ENCODE peak calls at places on chromosomes 1 and 21, in six cellular contexts. A, P, M, T, B and H are unnamed samples.

GRCh38 chr1:20458717-20459116 is 27.3 kb downstream of the CAMK2N1 start:
- DNase-seq in A (no peak), P (no peak), M (no peak), T (no peak), B (no peak), H (no peak)

GRCh38 chr1:87939486-87939885 is 610.8 kb downstream of the LMO4 start:
- DNase-seq in A (no peak), P (no peak), M (no peak), T (no peak), B (no peak), H (no peak)

GRCh38 chr1:112507896-112508241 is 896 bp upstream of the WNT2B start:
- DNase-seq in A (peak; percentile 62), P (no peak), M (no peak), T (no peak), B (peak; percentile 40), H (no peak)

GRCh38 chr1:242240061-242240460 is 241.2 kb upstream of the MAP1LC3C start:
- DNase-seq in A (no peak), P (no peak), M (no peak), T (no peak), B (no peak), H (no peak)

GRCh38 chr1:1309525-1310385 is 1.4 kb downstream of the PUSL1 start:
- DNase-seq in A (no peak), P (no peak), M (no peak), T (no peak), B (no peak), H (no peak)

GRCh38 chr1:172273668-172274396 is 146.7 kb upstream of the C1orf105 start:
- DNase-seq in A (no peak), P (no peak), M (no peak), T (no peak), B (no peak), H (no peak)

GRCh38 chr1:53071167-53071865 is 9.3 kb downstream of the PODN start:
- DNase-seq in A (no peak), P (peak; percentile 17), M (no peak), T (peak; percentile 60), B (no peak), H (no peak)

GRCh38 chr1:55974714-55975441 is 604.5 kb downstream of the PLPP3 start:
- DNase-seq in A (no peak), P (no peak), M (no peak), T (no peak), B (no peak), H (no peak)

GRCh38 chr1:62800825-62801306 is 16.9 kb downstream of the ATG4C start:
- DNase-seq in A (no peak), P (no peak), M (no peak), T (no peak), B (no peak), H (no peak)

GRCh38 chr1:46193984-46194570 is 4.2 kb downstream of the POMGNT1 start:
- DNase-seq in A (no peak), P (no peak), M (no peak), T (no peak), B (no peak), H (no peak)
- H3K9me3 ChIP-seq in A (no peaks in the 10 kb centered on the region), P (no peaks in the 10 kb centered on the region), M (no peaks in the 10 kb centered on the region), T (no peaks in the 10 kb centered on the region), B (no peaks in the 10 kb centered on the region), H (no peaks in the 10 kb centered on the region)

GRCh38 chr1:4486408-4487120 is 167.8 kb upstream of the AJAP1 start:
- DNase-seq in A (no peak), P (no peak), M (no peak), T (no peak), B (no peak), H (no peak)
- H3K9me3 ChIP-seq in A (no peaks in the 10 kb centered on the region), P (no peaks in the 10 kb centered on the region), M (no peaks in the 10 kb centered on the region), T (no peaks in the 10 kb centered on the region), B (no peaks in the 10 kb centered on the region), H (no peaks in the 10 kb centered on the region)

DNA sequence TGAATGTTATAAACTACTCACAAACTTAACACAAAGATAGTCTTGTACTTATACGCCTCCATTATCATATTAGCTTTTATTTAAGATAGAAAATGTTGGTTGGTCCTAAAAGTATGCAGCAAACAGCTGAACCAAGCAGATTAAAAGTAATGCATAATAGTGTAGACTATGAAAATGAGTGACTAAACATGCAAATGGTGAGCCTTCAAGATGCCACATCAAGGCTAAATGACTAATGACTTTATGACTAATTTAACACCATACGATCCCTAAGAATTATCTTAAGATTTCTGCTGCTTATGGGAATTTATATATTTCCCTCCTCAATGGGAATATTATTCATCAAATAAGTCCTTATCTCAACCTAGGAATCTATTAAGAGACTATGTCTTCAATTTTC is 4.6 kb downstream of the GPATCH2 start:
- DNase-seq in A (no peak), P (no peak), M (no peak), T (no peak), B (no peak), H (no peak)
- H3K9me3 ChIP-seq in A (no peaks in the 10 kb centered on the region), P (no peaks in the 10 kb centered on the region), M (no peaks in the 10 kb centered on the region), T (no peaks in the 10 kb centered on the region), B (no peaks in the 10 kb centered on the region), H (no peaks in the 10 kb centered on the region)

GRCh38 chr1:5481889-5482288 is 510.3 kb downstream of the NPHP4 start:
- DNase-seq in A (no peak), P (no peak), M (no peak), T (no peak), B (peak; percentile 15), H (no peak)
- H3K9me3 ChIP-seq in A (no peaks in the 10 kb centered on the region), P (no peaks in the 10 kb centered on the region), M (no peaks in the 10 kb centered on the region), T (no peaks in the 10 kb centered on the region), B (no peaks in the 10 kb centered on the region), H (no peaks in the 10 kb centered on the region)

DNA sequence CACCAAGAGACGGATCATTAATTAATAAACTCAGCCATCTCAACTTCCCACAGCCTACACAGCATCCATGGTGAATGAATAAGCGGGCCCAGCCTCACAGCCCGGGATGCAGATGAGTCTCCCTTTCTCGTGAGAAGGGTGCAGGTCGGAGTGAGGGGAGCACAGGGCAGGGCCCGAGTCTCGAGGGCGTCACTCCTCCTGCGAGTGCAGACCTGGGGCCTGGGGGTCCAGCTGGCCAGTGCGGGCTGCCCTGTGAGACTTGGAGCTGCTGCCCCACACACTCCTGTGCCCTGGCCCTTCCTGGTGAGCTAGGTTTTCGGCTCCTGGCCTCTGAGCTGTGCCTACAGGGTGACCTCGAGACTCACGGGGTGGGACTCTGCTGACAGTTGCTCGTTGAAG is 74.7 kb downstream of the AJAP1 start:
- DNase-seq in A (no peak), P (no peak), M (no peak), T (no peak), B (no peak), H (no peak)
- H3K9me3 ChIP-seq in A (no peaks in the 10 kb centered on the region), P (no peaks in the 10 kb centered on the region), M (no peaks in the 10 kb centered on the region), T (no peaks in the 10 kb centered on the region), B (no peaks in the 10 kb centered on the region), H (no peaks in the 10 kb centered on the region)

GRCh38 chr1:107865627-107866026 is 99.4 kb downstream of the VAV3 start:
- DNase-seq in A (no peak), P (no peak), M (no peak), T (no peak), B (no peak), H (no peak)

GRCh38 chr1:107866870-107867269 is 98.1 kb downstream of the VAV3 start:
- DNase-seq in A (no peak), P (no peak), M (no peak), T (no peak), B (no peak), H (no peak)

GRCh38 chr1:107858323-107858722 is 106.7 kb downstream of the VAV3 start:
- DNase-seq in A (no peak), P (no peak), M (no peak), T (no peak), B (no peak), H (no peak)

GRCh38 chr1:107863342-107863741 is 101.6 kb downstream of the VAV3 start:
- DNase-seq in A (no peak), P (no peak), M (no peak), T (no peak), B (no peak), H (no peak)

GRCh38 chr1:107862064-107862463 is 102.9 kb downstream of the VAV3 start:
- DNase-seq in A (no peak), P (no peak), M (no peak), T (no peak), B (no peak), H (no peak)
- H3K9me3 ChIP-seq in A (no peaks in the 10 kb centered on the region), P (no peaks in the 10 kb centered on the region), M (no peaks in the 10 kb centered on the region), T (no peaks in the 10 kb centered on the region), B (no peaks in the 10 kb centered on the region), H (no peaks in the 10 kb centered on the region)

GRCh38 chr1:167815650-167816049 is 93.9 kb downstream of the MPZL1 start:
- DNase-seq in A (no peak), P (no peak), M (no peak), T (no peak), B (no peak), H (no peak)
- H3K9me3 ChIP-seq in A (no peaks in the 10 kb centered on the region), P (peaks cover 16% of the 10 kb centered on the region), M (peaks cover 7% of the 10 kb centered on the region), T (no peaks in the 10 kb centered on the region), B (no peaks in the 10 kb centered on the region), H (no peaks in the 10 kb centered on the region)

DNA sequence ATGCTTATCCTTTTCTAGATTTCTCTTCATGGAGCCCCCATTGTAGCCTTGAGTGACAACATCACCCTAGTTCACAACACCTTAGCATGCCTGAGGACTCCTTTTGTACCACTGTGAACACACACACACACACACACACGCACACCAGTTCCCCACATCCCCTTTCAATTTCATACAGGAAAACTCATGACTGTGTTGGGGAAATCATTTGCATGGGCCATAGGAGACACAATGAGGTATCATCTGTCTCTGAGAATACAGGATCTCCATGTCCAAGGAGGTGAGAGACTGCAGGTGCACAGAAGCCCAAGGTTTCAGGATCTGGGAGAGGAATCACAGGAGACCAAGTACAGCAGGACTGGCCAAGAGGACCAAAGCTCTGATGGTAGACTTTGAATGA is 119.7 kb downstream of the TPTE start:
- DNase-seq in A (no peak), P (no peak), M (no peak), T (no peak), B (no peak), H (no peak)
- H3K9me3 ChIP-seq in A (no peaks in the 10 kb centered on the region), P (peaks cover 88% of the 10 kb centered on the region), M (no peaks in the 10 kb centered on the region), T (peaks cover 5% of the 10 kb centered on the region), B (no peaks in the 10 kb centered on the region), H (peaks cover 6% of the 10 kb centered on the region)

GRCh38 chr21:19197950-19198349 is 794.4 kb upstream of the TMPRSS15 start:
- DNase-seq in A (no peak), P (no peak), M (no peak), T (no peak), B (no peak), H (no peak)
- H3K9me3 ChIP-seq in A (no peaks in the 10 kb centered on the region), P (no peaks in the 10 kb centered on the region), M (no peaks in the 10 kb centered on the region), T (no peaks in the 10 kb centered on the region), B (no peaks in the 10 kb centered on the region), H (no peaks in the 10 kb centered on the region)